ENCODE peak calls at places on chromosomes 16 and 17, in eight cellular contexts. N is GM12864, W is AG09309, T is uterus, Z is Panc1, Y is fibroblast of mammary gland, M is adrenal gland, S is GM12865. F is an unnamed sample.

GRCh38 chr16:3959148-3959547 is 78.6 kb upstream of the CREBBP start:
- DNase-seq in N (no peak), W (no peak), T (no peak), Z (no peak), Y (no peak), M (no peak), S (no peak), F (no peak)

GRCh38 chr17:59366773-59367656 is 35.6 kb downstream of the YPEL2 start:
- DNase-seq in N (no peak), W (no peak), T (peak), Z (no peak), Y (peak), M (no peak), S (no peak), F (no peak)

GRCh38 chr17:83119987-83120864 is 40.8 kb downstream of the METRNL start:
- DNase-seq in N (peak), W (no peak), T (no peak), Z (no peak), Y (no peak), M (no peak), S (peak), F (peak)

GRCh38 chr17:60422162-60422665 is at the start of gene CHCT1:
- DNase-seq in N (no peak), W (no peak), T (no peak), Z (no peak), Y (no peak), M (no peak), S (no peak), F (no peak)

GRCh38 chr16:3695610-3696369 is 21.5 kb downstream of the TRAP1 start:
- DNase-seq in N (no peak), W (no peak), T (no peak), Z (no peak), Y (no peak), M (no peak), S (peak), F (no peak)

GRCh38 chr16:85412911-85413520 is 200.1 kb upstream of the GSE1 start:
- DNase-seq in N (no peak), W (no peak), T (no peak), Z (no peak), Y (no peak), M (peak), S (no peak), F (peak)

GRCh38 chr17:1237471-1237870 is 32.8 kb upstream of the BHLHA9 start:
- DNase-seq in N (no peak), W (no peak), T (no peak), Z (no peak), Y (no peak), M (no peak), S (no peak), F (no peak)

GRCh38 chr17:50096092-50096491 is 941 bp downstream of the PDK2 start:
- DNase-seq in N (no peak), W (no peak), T (no peak), Z (no peak), Y (no peak), M (no peak), S (no peak), F (no peak)

GRCh38 chr17:64063766-64064224 is 43.4 kb upstream of the ICAM2 start:
- DNase-seq in N (no peak), W (no peak), T (peak), Z (no peak), Y (peak), M (peak), S (peak), F (peak)

GRCh38 chr16:68756250-68757051 is 19.4 kb downstream of the CDH1 start:
- DNase-seq in N (peak), W (no peak), T (no peak), Z (no peak), Y (no peak), M (no peak), S (peak), F (no peak)

GRCh38 chr16:50446861-50447260 is 78.1 kb upstream of the BRD7 start:
- DNase-seq in N (no peak), W (no peak), T (no peak), Z (no peak), Y (no peak), M (no peak), S (no peak), F (no peak)

GRCh38 chr17:39175695-39176093 is 9.7 kb upstream of the ARL5C start:
- DNase-seq in N (no peak), W (no peak), T (no peak), Z (no peak), Y (peak), M (no peak), S (no peak), F (no peak)

GRCh38 chr17:61202564-61202963 is 197.1 kb upstream of the TBX2 start:
- DNase-seq in N (no peak), W (no peak), T (no peak), Z (no peak), Y (peak), M (no peak), S (no peak), F (no peak)

GRCh38 chr16:58187092-58187491 is 10.8 kb downstream of the CSNK2A2 start:
- DNase-seq in N (no peak), W (no peak), T (no peak), Z (no peak), Y (no peak), M (no peak), S (no peak), F (no peak)

GRCh38 chr17:47299239-47299910 is 24.4 kb upstream of the EFCAB13 start:
- DNase-seq in N (no peak), W (no peak), T (no peak), Z (no peak), Y (no peak), M (no peak), S (no peak), F (no peak)

GRCh38 chr16:1257561-1258217 is 1.8 kb downstream of the TPSD1 start:
- DNase-seq in N (no peak), W (no peak), T (no peak), Z (no peak), Y (no peak), M (no peak), S (no peak), F (no peak)

GRCh38 chr16:58451263-58451662 is 48.7 kb upstream of the NDRG4 start:
- DNase-seq in N (no peak), W (no peak), T (peak), Z (no peak), Y (no peak), M (no peak), S (no peak), F (peak)

GRCh38 chr17:48672340-48672739 is 46.2 kb upstream of the HOXB9 start:
- DNase-seq in N (no peak), W (no peak), T (no peak), Z (no peak), Y (no peak), M (no peak), S (no peak), F (no peak)

GRCh38 chr16:27867122-27868110 is 196.1 kb downstream of the GSG1L start:
- DNase-seq in N (peak), W (peak), T (peak), Z (no peak), Y (peak), M (peak), S (peak), F (peak)

GRCh38 chr17:31321481-31321880 is at the start of gene EVI2A:
- DNase-seq in N (peak), W (peak), T (no peak), Z (no peak), Y (peak), M (no peak), S (peak), F (no peak)

GRCh38 chr16:52251495-52251894 is 295.4 kb downstream of the TOX3 start:
- DNase-seq in N (no peak), W (no peak), T (no peak), Z (no peak), Y (no peak), M (no peak), S (no peak), F (no peak)

GRCh38 chr16:2033057-2033911 is 6.6 kb downstream of the NHERF2 start:
- DNase-seq in N (no peak), W (no peak), T (peak), Z (no peak), Y (peak), M (peak), S (no peak), F (peak)

GRCh38 chr16:20202747-20203146 is 124.6 kb downstream of the GP2 start:
- DNase-seq in N (no peak), W (no peak), T (no peak), Z (no peak), Y (no peak), M (no peak), S (no peak), F (no peak)

GRCh38 chr16:85321856-85322271 is 209.6 kb upstream of the CIBAR2 start:
- DNase-seq in N (no peak), W (peak), T (peak), Z (no peak), Y (peak), M (peak), S (no peak), F (peak)

GRCh38 chr17:29549169-29549935 is 17.5 kb downstream of the ABHD15 start:
- DNase-seq in N (no peak), W (no peak), T (no peak), Z (no peak), Y (peak), M (no peak), S (peak), F (no peak)

GRCh38 chr17:79777166-79777843 is 643 bp upstream of the CBX2 start:
- DNase-seq in N (no peak), W (no peak), T (peak), Z (no peak), Y (peak), M (peak), S (peak), F (peak)

GRCh38 chr17:79774561-79774975 is 3.4 kb upstream of the CBX2 start:
- DNase-seq in N (no peak), W (no peak), T (no peak), Z (no peak), Y (no peak), M (no peak), S (no peak), F (no peak)

GRCh38 chr17:79777844-79778503 is at the start of gene CBX2:
- DNase-seq in N (no peak), W (no peak), T (peak), Z (no peak), Y (peak), M (peak), S (peak), F (peak)

GRCh38 chr17:79775635-79776034 is 2.3 kb upstream of the CBX2 start:
- DNase-seq in N (no peak), W (no peak), T (no peak), Z (no peak), Y (no peak), M (no peak), S (no peak), F (no peak)

DNA sequence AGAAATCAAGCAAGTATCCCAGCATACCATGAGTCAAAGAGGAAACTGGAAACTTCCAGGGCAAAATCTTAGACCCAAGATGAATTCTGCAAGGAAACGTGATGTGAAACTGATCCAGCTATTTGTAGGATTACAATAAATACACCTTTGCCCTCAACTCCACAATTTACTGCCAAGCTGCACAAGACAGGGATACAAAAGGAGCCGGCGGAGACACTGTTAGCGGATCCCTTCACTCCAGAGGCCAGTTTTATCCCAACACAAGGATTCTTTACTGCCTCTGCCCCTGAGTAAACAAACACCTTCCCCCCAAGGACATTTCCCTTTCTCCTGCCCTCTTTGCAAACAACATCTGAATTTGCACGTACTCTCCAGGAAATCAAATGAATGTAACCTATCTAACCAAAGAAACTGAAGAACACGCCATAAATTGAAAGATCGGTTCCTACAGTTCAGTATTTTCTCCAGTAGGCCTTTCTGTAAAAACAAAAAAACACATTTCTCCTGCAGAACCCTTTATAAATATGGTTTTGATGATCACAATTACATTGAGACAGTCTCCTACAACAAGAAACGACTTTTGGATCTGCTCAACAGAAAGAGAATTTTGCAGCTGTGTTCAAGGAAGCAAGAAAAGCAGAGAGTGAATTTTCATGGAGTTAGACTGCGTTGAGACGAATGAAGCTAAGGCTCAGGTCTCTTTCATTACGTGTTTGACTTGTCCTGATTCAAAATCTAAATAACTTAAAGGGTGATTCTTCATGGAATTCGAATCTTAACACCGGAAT is 1.4 kb upstream of the CBX2 start:
- DNase-seq in N (no peak), W (no peak), T (no peak), Z (no peak), Y (no peak), M (no peak), S (no peak), F (no peak)
- H3K4me3 ChIP-seq in N (no peak), W (no peak), T (no peak), Z (no peak), Y (no peak), M (no peak), S (no peak), F (peak)

GRCh38 chr17:55292094-55292493 is 27.3 kb downstream of the HLF start:
- DNase-seq in N (no peak), W (no peak), T (no peak), Z (no peak), Y (no peak), M (no peak), S (no peak), F (no peak)
- TF ChIP-seq CTCF in N (no peak), W (no peak), T (no peak), Z (no peak), Y (no peak), M (no peak), S (no peak), F (no peak)

DNA sequence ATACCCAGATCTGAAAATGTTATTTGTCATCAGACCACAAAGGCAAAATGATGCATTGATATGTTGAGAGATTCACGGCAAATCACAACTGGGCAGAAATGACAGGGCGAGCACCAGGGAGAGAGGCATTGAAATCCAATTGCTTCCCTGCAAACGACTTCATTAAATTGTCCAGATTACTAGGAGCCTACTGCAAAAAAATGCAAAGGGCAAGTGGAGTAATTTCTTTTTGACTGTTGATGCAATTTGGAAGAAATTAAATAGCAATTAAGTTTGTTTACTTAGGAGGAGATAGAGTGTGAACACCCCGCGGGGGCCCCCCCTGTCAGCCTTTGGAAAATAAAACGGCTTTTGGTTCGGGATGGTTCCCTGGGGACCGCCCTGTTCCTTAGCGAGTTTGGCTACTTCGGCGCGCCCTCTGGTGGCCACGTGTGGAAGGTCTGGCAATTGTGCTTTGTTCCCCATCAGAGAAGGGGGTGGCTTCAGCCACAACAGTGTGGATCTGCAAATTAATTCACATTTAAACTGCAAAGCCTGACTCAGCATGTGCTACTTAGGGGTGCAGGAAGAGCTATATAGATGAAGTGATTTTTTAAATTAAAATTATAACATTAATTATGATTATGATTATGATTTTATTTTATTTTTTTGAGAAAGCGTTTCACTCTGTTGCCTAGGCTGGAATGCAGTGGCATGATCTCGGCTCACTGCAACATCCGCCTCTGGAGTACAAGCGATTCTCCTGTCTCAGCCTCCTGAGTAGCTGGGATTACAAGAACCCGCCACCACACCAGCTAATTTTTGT is 14.5 kb upstream of the TMC7 start:
- DNase-seq in N (no peak), W (peak), T (peak), Z (no peak), Y (peak), M (peak), S (peak), F (peak)
- H3K4me3 ChIP-seq in N (no peak), W (peak), T (peak), Z (peak), Y (peak), M (no peak), S (peak), F (peak)

DNA sequence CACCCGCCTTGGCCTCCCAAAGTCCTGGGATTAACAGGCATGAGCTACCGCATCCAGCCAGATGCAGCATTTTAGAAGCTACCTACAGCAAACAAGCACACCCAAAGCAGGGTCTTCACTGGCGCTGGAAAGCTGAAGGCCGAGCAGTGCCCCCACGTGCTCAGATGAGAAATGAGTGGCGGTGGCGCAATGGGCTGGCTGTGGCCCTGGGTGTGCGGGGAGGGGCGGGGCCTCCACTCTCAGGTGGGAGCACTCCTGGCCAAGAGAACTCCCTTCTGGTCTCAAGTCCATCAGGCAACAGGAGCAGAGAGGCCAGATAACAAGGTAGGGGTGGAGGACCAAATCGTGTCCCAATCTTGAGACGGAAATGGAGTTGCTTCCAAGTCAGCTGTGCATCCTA is 12.1 kb downstream of the TMEM11 start:
- DNase-seq in N (no peak), W (no peak), T (no peak), Z (no peak), Y (no peak), M (no peak), S (no peak), F (no peak)
- TF ChIP-seq CTCF in N (no peak), W (no peak), T (no peak), Z (no peak), Y (no peak), M (no peak), S (no peak), F (no peak)

GRCh38 chr16:15854906-15855703 is 1.7 kb downstream of the MYH11 start:
- DNase-seq in N (no peak), W (no peak), T (peak), Z (no peak), Y (no peak), M (no peak), S (no peak), F (no peak)
- H3K4me3 ChIP-seq in N (no peak), W (no peak), T (peak), Z (no peak), Y (no peak), M (no peak), S (no peak), F (peak)

F was measured in left ventricle myocardium inferior.